ENCODE peak calls at places on chromosome 1, in four cellular contexts. K is germinal center; U is stimulated activated CD8-positive, alpha-beta memory T cell treated with anti-CD3 and anti-CD28 coated beads, Interleukin-7, amount 100 ng/mL, for 1 hour; V is GM04504. E is an unnamed sample.

GRCh38 chr1:150383629-150384318 is 19.8 kb downstream of the RPRD2 start:
- DNase-seq in V (no peak), K (no peak), U (no peak), E (no peak)

GRCh38 chr1:157584503-157584902 is 13.4 kb downstream of the FCRL4 start:
- DNase-seq in U (no peak), K (peak), V (no peak), E (no peak)

GRCh38 chr1:70290248-70290647 is 64.3 kb downstream of the ANKRD13C start:
- DNase-seq in V (peak), K (no peak), U (no peak), E (no peak)

GRCh38 chr1:85315789-85316188 is 39.4 kb upstream of the BCL10 start:
- DNase-seq in V (no peak), K (no peak), U (no peak), E (no peak)

GRCh38 chr1:53343831-53344668 is 16.2 kb upstream of the LRP8 start:
- DNase-seq in K (no peak), V (no peak), U (no peak), E (no peak)

GRCh38 chr1:148367596-148367995 is 115.5 kb downstream of the PPIAL4G start:
- DNase-seq in K (no peak), U (no peak), V (no peak), E (no peak)

GRCh38 chr1:234531181-234532132 is 52.5 kb upstream of the TARBP1 start:
- DNase-seq in U (no peak), V (peak), K (no peak), E (no peak)

GRCh38 chr1:231691618-231692259 is 65.1 kb downstream of the DISC1 start:
- DNase-seq in K (peak), V (no peak), U (no peak), E (no peak)

GRCh38 chr1:64982134-64982533 is 15.8 kb upstream of the JAK1 start:
- DNase-seq in V (no peak), U (no peak), K (no peak), E (no peak)

GRCh38 chr1:59730759-59731478 is 83.8 kb upstream of the HOOK1 start:
- DNase-seq in K (no peak), V (peak), U (no peak), E (peak)

GRCh38 chr1:22444856-22445255 is 6.8 kb upstream of the ZBTB40 start:
- DNase-seq in U (no peak), V (no peak), K (no peak), E (no peak)

GRCh38 chr1:102838016-102838415 is 270.3 kb downstream of the COL11A1 start:
- DNase-seq in U (no peak), K (no peak), V (no peak), E (no peak)

GRCh38 chr1:117894078-117894477 is 35.3 kb downstream of the GDAP2 start:
- DNase-seq in K (no peak), V (no peak), U (no peak), E (no peak)

GRCh38 chr1:116880952-116881351 is 28.8 kb upstream of the PTGFRN start:
- DNase-seq in K (no peak), V (no peak), U (no peak), E (no peak)

GRCh38 chr1:81467433-81467832 is 333.3 kb upstream of the ADGRL2 start:
- DNase-seq in U (no peak), K (no peak), V (no peak), E (no peak)

GRCh38 chr1:203126151-203126865 is 1.2 kb upstream of the ADORA1 start:
- DNase-seq in U (no peak), V (no peak), K (no peak), E (no peak)

GRCh38 chr1:61348025-61348665 is 265.8 kb downstream of the NFIA start:
- DNase-seq in K (no peak), V (no peak), U (no peak), E (no peak)

GRCh38 chr1:205536759-205537361 is 32.4 kb downstream of the CDK18 start:
- DNase-seq in U (no peak), V (no peak), K (no peak), E (no peak)

GRCh38 chr1:22889213-22889827 is 83.3 kb downstream of the LACTBL1 start:
- DNase-seq in K (peak), V (no peak), U (no peak), E (peak)